ENCODE peak calls at places on chromosomes 3 and 15, in five cellular contexts. O is right lobe of liver; P is GM12864; N is activated naive CD4-positive, alpha-beta T cell treated with anti-CD3 and anti-CD28 coated beads, Interleukin-2, amount 10 ng/mL, durations not matched to agents 7 days and 5 days; H is activated T-cell treated with anti-CD3 and anti-CD28 coated beads for 1 hour. D is an unnamed sample.

GRCh38 chr3:126522363-126522788 is 1.6 kb upstream of the CHST13 start:
- DNase-seq in O (peak), P (no peak), N (peak), H (peak), D (peak)

GRCh38 chr15:93028632-93029612 is 60.1 kb downstream of the RGMA start:
- DNase-seq in O (peak), P (no peak), N (no peak), H (no peak), D (peak)

GRCh38 chr3:30098656-30099454 is 507.5 kb upstream of the TGFBR2 start:
- DNase-seq in O (no peak), P (no peak), N (no peak), H (no peak), D (peak)

GRCh38 chr3:156781310-156782230 is 44.6 kb upstream of the LEKR1 start:
- DNase-seq in O (no peak), P (no peak), N (no peak), H (no peak), D (peak)

GRCh38 chr3:100941046-100941445 is 52.2 kb downstream of the ABI3BP start:
- DNase-seq in O (no peak), P (no peak), N (no peak), H (no peak), D (no peak)

GRCh38 chr3:42667523-42668402 is 14.3 kb downstream of the ZBTB47 start:
- DNase-seq in O (no peak), P (no peak), N (no peak), H (no peak), D (no peak)

GRCh38 chr15:55276324-55276723 is 13.3 kb downstream of the RAB27A start:
- DNase-seq in O (no peak), P (no peak), N (no peak), H (no peak), D (no peak)

GRCh38 chr3:39176025-39176714 is 16.2 kb downstream of the XIRP1 start:
- DNase-seq in O (no peak), P (no peak), N (no peak), H (no peak), D (no peak)

GRCh38 chr3:40753956-40754355 is 229.2 kb downstream of the ZNF621 start:
- DNase-seq in O (no peak), P (no peak), N (no peak), H (no peak), D (no peak)

GRCh38 chr3:58296843-58297242 is 9.2 kb upstream of the RPP14 start:
- DNase-seq in O (no peak), P (no peak), N (no peak), H (no peak), D (no peak)

GRCh38 chr3:122679085-122679466 is 1.6 kb upstream of the PARP14 start:
- DNase-seq in O (peak), P (no peak), N (peak), H (peak), D (peak)

GRCh38 chr3:78143000-78143399 is 1103.1 kb downstream of the ROBO2 start:
- DNase-seq in O (no peak), P (no peak), N (no peak), H (no peak), D (no peak)

GRCh38 chr3:48273594-48274211 is 32.8 kb downstream of the ZNF589 start:
- DNase-seq in O (peak), P (peak), N (peak), H (peak), D (peak)